ENCODE peak calls at places on chromosomes 11 and 22, in eight cellular contexts. U is SK-N-SH, Q is stomach, Z is sigmoid colon, Y is tibial nerve, T is esophagus muscularis mucosa, P is HepG2, G is ovary. E is an unnamed sample.
A peak's percentile ranks its signal among the peaks of the same experiment; 100 is the strongest.

GRCh38 chr11:70527046-70527395 is 128.7 kb downstream of the CTTN start:
- DNase-seq in T (no peak), Y (no peak), P (no peak), Q (no peak), Z (no peak), U (peak; percentile 51), G (no peak), E (no peak)

GRCh38 chr11:96054870-96055705 is 131.2 kb upstream of the MTMR2 start:
- DNase-seq in Z (no peak), P (peak; percentile 44), Q (no peak), Y (no peak), U (peak; percentile 38), G (no peak), T (no peak), E (no peak)

GRCh38 chr11:132886335-132886734 is 646.0 kb downstream of the OPCML start:
- DNase-seq in Y (no peak), U (no peak), G (no peak), Q (no peak), P (no peak), T (no peak), Z (no peak), E (no peak)

GRCh38 chr11:71388637-71389235 is 59.5 kb downstream of the DHCR7 start:
- DNase-seq in T (no peak), P (no peak), Z (no peak), Q (no peak), U (no peak), Y (no peak), G (no peak), E (no peak)

GRCh38 chr11:72040497-72041363 is 39.6 kb downstream of the NUMA1 start:
- DNase-seq in G (peak; percentile 97), Q (peak; percentile 97), Z (peak; percentile 99), Y (peak; percentile 95), U (peak; percentile 75), P (peak; percentile 88), T (peak; percentile 98), E (peak; percentile 97)

GRCh38 chr22:45918455-45919370 is 58.2 kb downstream of the WNT7B start:
- DNase-seq in U (peak; percentile 54), G (no peak), T (no peak), Q (peak; percentile 41), P (no peak), Z (no peak), Y (no peak), E (no peak)

GRCh38 chr22:26617251-26618199 is at the start of gene CRYBB1:
- DNase-seq in U (peak; percentile 79), Z (peak; percentile 69), G (no peak), Y (no peak), P (no peak), T (no peak), Q (no peak), E (no peak)

GRCh38 chr11:62144641-62145255 is 20.9 kb downstream of the INCENP start:
- DNase-seq in U (peak; percentile 10), T (no peak), Q (peak; percentile 21), Y (peak; percentile 6), P (no peak), G (no peak), Z (no peak), E (no peak)

GRCh38 chr11:6611092-6612007 is 666 bp downstream of the TAF10 start:
- DNase-seq in G (peak; percentile 54), P (no peak), Z (peak; percentile 84), T (no peak), Q (no peak), Y (no peak), U (no peak), E (no peak)

GRCh38 chr11:44958165-44958564 is 7.5 kb upstream of the TP53I11 start:
- DNase-seq in P (no peak), Z (no peak), Q (peak; percentile 71), Y (no peak), T (no peak), U (no peak), G (no peak), E (no peak)

GRCh38 chr11:9264381-9265210 is 554 bp downstream of the DENND5A start:
- DNase-seq in Z (peak; percentile 87), G (peak; percentile 78), T (peak; percentile 92), U (peak; percentile 60), Y (peak; percentile 33), P (no peak), Q (peak; percentile 47), E (peak; percentile 83)

GRCh38 chr11:128279861-128280260 is 307.5 kb downstream of the ETS1 start:
- DNase-seq in Q (no peak), T (no peak), G (no peak), Z (no peak), U (no peak), P (no peak), Y (no peak), E (no peak)

GRCh38 chr11:66002648-66003225 is 434 bp downstream of the BANF1 start:
- DNase-seq in P (peak; percentile 45), U (no peak), Y (no peak), T (no peak), Q (peak; percentile 70), G (peak; percentile 69), Z (peak; percentile 82), E (no peak)

DNA sequence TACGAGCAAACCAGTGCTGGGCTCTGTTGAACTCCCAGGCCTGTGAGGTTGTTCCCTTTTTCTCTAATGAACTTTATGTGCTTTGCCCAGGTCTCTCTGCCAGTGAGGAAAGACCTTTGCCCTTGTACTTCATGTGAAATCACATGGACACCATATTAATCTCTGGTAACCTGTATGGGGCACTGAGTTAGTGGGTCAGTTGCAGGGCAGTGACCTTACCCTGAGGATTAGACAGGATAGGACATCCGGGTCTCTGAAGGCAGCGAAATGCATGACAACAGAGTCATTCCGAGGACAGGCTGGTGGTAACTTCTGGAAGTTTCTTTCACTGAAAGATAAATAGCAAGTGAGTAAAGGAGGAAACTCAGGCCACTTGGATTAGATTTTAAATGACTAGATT is 93.7 kb downstream of the ZBTB16 start:
- DNase-seq in Q (no peak), Z (peak; percentile 52), U (no peak), P (no peak), Y (no peak), T (no peak), G (no peak), E (no peak)
- H3K27ac ChIP-seq in Q (peak overlapping the region; percentile 99), Z (peak overlapping the region; percentile 94), U (no peak overlapping the region), P (no peak overlapping the region), Y (peak overlapping the region; percentile 76), T (peak overlapping the region; percentile 98), G (no peak overlapping the region), E (peak overlapping the region; percentile 100)

DNA sequence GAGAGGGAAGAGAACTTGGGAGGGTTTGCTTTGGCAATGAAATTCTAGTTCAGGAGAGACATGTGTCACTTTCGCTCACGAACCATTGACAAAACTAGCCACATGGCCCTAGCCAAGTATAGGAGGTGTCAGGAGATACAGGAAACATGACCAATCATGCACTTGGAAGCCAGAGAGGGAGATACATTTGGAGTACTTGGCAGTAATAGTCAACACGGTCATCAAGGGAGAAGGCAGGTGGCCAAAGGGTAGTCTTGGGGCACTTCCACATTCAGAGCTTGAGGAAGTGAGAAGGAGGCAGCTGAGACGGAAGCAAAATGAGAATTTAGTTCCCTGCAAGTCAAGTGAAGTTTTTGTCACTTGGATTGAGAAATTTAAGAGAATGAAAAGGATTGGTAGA is 26.4 kb upstream of the KIRREL3 start:
- DNase-seq in Q (no peak), T (no peak), P (no peak), G (no peak), U (no peak), Y (no peak), Z (no peak), E (no peak)
- TF ChIP-seq EP300 in Q (no peak), T (no peak), P (no peak), G (no peak), U (no peak), Y (no peak), Z (no peak), E (no peak)

GRCh38 chr11:57785072-57785471 is 23.5 kb downstream of the CTNND1 start:
- DNase-seq in Y (no peak), G (no peak), Z (no peak), P (no peak), Q (no peak), T (no peak), U (no peak), E (no peak)

GRCh38 chr11:57786436-57786835 is 24.8 kb downstream of the CTNND1 start:
- DNase-seq in U (no peak), T (no peak), Z (no peak), G (no peak), Q (no peak), P (no peak), Y (no peak), E (no peak)

GRCh38 chr11:57787205-57787604 is 25.6 kb downstream of the CTNND1 start:
- DNase-seq in U (no peak), Y (no peak), P (no peak), Q (no peak), G (no peak), Z (no peak), T (no peak), E (no peak)

GRCh38 chr11:57791321-57792059 is 29.9 kb downstream of the CTNND1 start:
- DNase-seq in Y (no peak), Q (no peak), Z (no peak), T (no peak), U (no peak), P (no peak), G (no peak), E (no peak)

DNA sequence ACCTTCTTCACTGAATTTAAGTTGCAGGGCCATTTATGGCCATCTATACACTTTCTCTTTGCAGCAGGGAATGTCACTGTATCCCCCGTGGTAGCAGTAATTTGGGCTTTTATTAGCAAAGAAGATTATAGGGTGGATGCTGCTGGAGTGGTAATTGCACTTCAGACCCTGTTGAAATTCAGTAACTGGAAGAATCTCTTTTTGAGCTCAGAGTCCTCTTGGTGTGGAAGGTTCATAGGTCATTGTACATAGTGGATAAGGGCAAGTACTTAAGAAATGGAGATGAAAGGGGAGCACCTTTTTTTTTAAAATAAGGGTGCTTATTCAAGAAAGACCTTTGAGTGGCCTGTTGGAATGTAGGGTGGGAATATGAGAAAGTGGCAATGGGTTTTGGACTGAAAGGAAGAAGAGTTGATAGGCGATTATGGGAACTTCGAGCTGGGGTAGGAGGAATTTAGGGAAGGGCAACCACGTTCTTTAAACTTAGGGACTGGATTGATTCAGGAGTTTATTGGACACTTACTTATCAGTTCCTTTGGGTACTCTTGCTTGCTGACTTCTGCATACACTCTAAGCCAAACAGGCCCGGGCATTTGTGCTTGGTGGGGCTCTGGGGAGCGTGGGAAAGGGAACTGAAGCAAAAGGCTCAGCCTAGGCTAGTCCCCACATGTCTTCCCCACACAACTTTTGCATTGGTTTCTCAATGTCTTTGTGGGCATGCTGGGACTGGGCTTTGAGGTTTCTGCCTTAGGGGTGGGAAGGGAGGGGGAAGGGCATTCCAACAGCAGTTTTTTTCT is 26.5 kb downstream of the CTNND1 start:
- DNase-seq in U (no peak), Z (no peak), P (peak; percentile 32), Q (no peak), Y (no peak), G (no peak), T (no peak), E (no peak)
- H3K27ac ChIP-seq in U (no peak overlapping the region), Z (peak overlapping the region; percentile 49), P (peak overlapping the region; percentile 69), Q (peak overlapping the region; percentile 5), Y (no peak overlapping the region), G (no peak overlapping the region), T (peak overlapping the region; percentile 35), E (peak overlapping the region; percentile 80)

DNA sequence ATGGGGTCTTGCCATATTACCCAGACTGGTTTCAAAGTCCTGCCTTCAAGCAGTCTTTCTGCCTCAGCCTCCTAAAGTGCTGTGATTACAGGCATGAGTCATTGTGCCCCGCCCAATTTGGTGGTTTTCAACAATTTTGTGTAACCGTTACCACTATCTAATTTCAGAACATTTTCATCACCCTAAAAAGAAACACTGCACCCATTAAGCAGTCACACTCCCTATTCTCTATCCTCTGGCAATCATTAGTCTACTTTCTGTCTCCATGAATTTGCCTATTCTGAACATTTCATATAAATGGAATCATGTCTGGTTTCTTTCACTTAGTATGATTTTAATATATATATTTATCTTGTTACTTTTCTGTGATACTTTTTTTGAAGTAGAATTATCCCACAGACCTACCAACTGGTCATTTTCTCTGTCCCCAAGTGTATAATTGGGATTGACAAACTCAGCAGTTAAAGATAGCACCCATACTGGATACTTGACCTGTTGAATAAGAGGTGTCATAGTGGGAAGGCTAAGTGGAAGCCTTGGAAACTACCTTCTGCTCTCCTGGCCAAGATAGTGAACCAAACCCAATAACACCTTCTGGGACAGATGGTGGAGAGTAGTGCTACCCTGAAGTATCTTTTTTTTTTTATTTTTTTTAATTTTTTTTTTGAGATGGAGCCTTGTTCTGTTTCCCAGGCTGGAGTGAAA is 64.8 kb downstream of the STIM1 start:
- DNase-seq in Z (peak; percentile 76), U (no peak), G (peak; percentile 62), Y (peak; percentile 47), Q (peak; percentile 44), T (no peak), P (no peak), E (no peak)
- TF ChIP-seq EP300 in Z (no peak), U (no peak), G (no peak), Y (no peak), Q (no peak), T (no peak), P (no peak), E (no peak)